ENCODE peak calls at places on chromosomes 3 and 15, in four cellular contexts. P is K562, Y is breast epithelium, H is sigmoid colon. G is an unnamed sample.

GRCh38 chr3:142987080-142987700 is 14.2 kb upstream of the U2SURP start:
- DNase-seq in P (peak; percentile 59), Y (no peak), H (no peak), G (no peak)

GRCh38 chr15:59138243-59138642 is 33.3 kb downstream of the CCNB2 start:
- DNase-seq in P (peak; percentile 92), Y (no peak), H (no peak), G (no peak)

GRCh38 chr15:31483053-31483923 is 156.7 kb downstream of the KLF13 start:
- DNase-seq in P (no peak), Y (no peak), H (no peak), G (peak; percentile 71)

GRCh38 chr15:64356443-64357040 is 569 bp upstream of the CSNK1G1 start:
- DNase-seq in P (no peak), Y (no peak), H (no peak), G (no peak)

GRCh38 chr3:15858547-15859506 is 61.0 kb upstream of the ANKRD28 start:
- DNase-seq in P (peak; percentile 84), Y (peak; percentile 29), H (no peak), G (no peak)

GRCh38 chr15:35958021-35958420 is 412.1 kb upstream of the DPH6 start:
- DNase-seq in P (no peak), Y (no peak), H (no peak), G (no peak)

GRCh38 chr3:77298405-77298804 is 258.5 kb downstream of the ROBO2 start:
- DNase-seq in P (no peak), Y (no peak), H (no peak), G (no peak)

GRCh38 chr3:153768559-153769469 is 352.4 kb upstream of the ARHGEF26 start:
- DNase-seq in P (peak; percentile 55), Y (peak; percentile 25), H (peak; percentile 60), G (no peak)

GRCh38 chr3:123881771-123882170 is 2.4 kb downstream of the MYLK start:
- DNase-seq in P (no peak), Y (no peak), H (no peak), G (no peak)

GRCh38 chr3:149216195-149216869 is 5.3 kb downstream of the CP start:
- DNase-seq in P (peak; percentile 21), Y (no peak), H (no peak), G (no peak)

GRCh38 chr3:177229791-177230190 is 32.5 kb upstream of the TBL1XR1 start:
- DNase-seq in P (no peak), Y (no peak), H (no peak), G (no peak)

GRCh38 chr3:134597390-134597975 is 53.3 kb downstream of the KY start:
- DNase-seq in P (no peak), Y (no peak), H (no peak), G (no peak)

GRCh38 chr3:177196473-177197040 is 725 bp downstream of the TBL1XR1 start:
- DNase-seq in P (peak; percentile 59), Y (no peak), H (peak; percentile 71), G (peak; percentile 74)

GRCh38 chr3:178483704-178484103 is 52.5 kb upstream of the KCNMB2 start:
- DNase-seq in P (no peak), Y (no peak), H (no peak), G (no peak)

GRCh38 chr15:29920515-29920914 is 98.2 kb upstream of the TJP1 start:
- DNase-seq in P (no peak), Y (no peak), H (no peak), G (no peak)

GRCh38 chr15:66951976-66952375 is 113.4 kb upstream of the SMAD3 start:
- DNase-seq in P (no peak), Y (no peak), H (no peak), G (no peak)

GRCh38 chr15:26433818-26434217 is 339.0 kb downstream of the GABRB3 start:
- DNase-seq in P (no peak), Y (no peak), H (no peak), G (no peak)

GRCh38 chr3:134651347-134652041 is 672 bp upstream of the KY start:
- DNase-seq in P (no peak), Y (peak; percentile 38), H (peak; percentile 84), G (no peak)

GRCh38 chr3:119901148-119901547 is 119.2 kb downstream of the NR1I2 start:
- DNase-seq in P (no peak), Y (no peak), H (no peak), G (no peak)

GRCh38 chr3:51642462-51642861 is 28.6 kb upstream of the TEX264 start:
- DNase-seq in P (peak; percentile 7), Y (no peak), H (no peak), G (no peak)

GRCh38 chr3:152382312-152383135 is 113.8 kb downstream of the MBNL1 start:
- DNase-seq in P (no peak), Y (no peak), H (no peak), G (no peak)

GRCh38 chr15:63587527-63587926 is 9.7 kb upstream of the FBXL22 start:
- DNase-seq in P (no peak), Y (no peak), H (no peak), G (no peak)

GRCh38 chr3:40258555-40258954 is 51.0 kb upstream of the EIF1B start:
- DNase-seq in P (no peak), Y (no peak), H (no peak), G (no peak)

DNA sequence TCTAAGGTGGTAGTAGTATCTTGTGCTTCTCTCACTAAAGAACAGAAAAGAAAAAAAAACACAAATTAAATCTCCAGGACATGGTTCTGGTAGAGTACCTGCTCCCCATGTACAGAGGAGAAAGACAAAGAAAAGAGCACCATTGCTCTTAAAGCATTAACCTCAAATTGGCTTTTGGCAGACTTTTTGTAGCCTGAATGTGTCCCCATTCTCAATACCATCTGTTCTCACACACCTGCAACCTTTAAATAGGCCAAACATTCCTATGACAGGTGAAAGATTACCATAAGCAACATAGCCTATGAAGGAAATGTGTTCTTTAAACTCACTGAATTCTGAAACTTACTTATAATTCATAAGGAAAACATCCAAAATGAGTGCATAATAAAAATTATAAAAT is 68.0 kb downstream of the TIPARP start:
- DNase-seq in P (no peak), Y (no peak), H (no peak), G (no peak)
- TF ChIP-seq POLR2A in P (no peak), Y (no peak), H (no peak), G (no peak)

GRCh38 chr3:101858464-101858863 is 9.2 kb downstream of the NFKBIZ start:
- DNase-seq in P (no peak), Y (no peak), H (no peak), G (no peak)
- TF ChIP-seq POLR2AphosphoS5 in P (no peak), Y (no peak), H (no peak), G (no peak)

GRCh38 chr3:112350181-112350825 is 17.3 kb downstream of the CD200 start:
- DNase-seq in P (no peak), Y (no peak), H (no peak), G (no peak)
- H3K4me1 ChIP-seq in P (no peaks in the 10 kb centered on the region), Y (no peaks in the 10 kb centered on the region), H (no peaks in the 10 kb centered on the region), G (no peaks in the 10 kb centered on the region)

GRCh38 chr3:76034652-76035051 is 249.3 kb upstream of the ZNF717 start:
- DNase-seq in P (no peak), Y (no peak), H (no peak), G (no peak)
- TF ChIP-seq POLR2A in P (no peak), Y (no peak), H (no peak), G (no peak)

GRCh38 chr3:63970596-63971468 is 52.5 kb downstream of the PSMD6 start:
- DNase-seq in P (no peak), Y (no peak), H (no peak), G (no peak)
- TF ChIP-seq POLR2AphosphoS5 in P (no peak), Y (no peak), H (no peak), G (no peak)

GRCh38 chr3:11565072-11565471 is 78.6 kb downstream of the VGLL4 start:
- DNase-seq in P (no peak), Y (no peak), H (no peak), G (no peak)
- H3K4me1 ChIP-seq in P (peaks cover 14% of the 10 kb centered on the region), Y (peaks cover 14% of the 10 kb centered on the region), H (peaks cover 2% of the 10 kb centered on the region), G (peaks cover 75% of the 10 kb centered on the region)

GRCh38 chr3:132659000-132659369 is 624 bp downstream of the ACAD11 start:
- DNase-seq in P (no peak), Y (no peak), H (no peak), G (no peak)

GRCh38 chr3:132657869-132658747 is 1.5 kb downstream of the ACAD11 start:
- DNase-seq in P (no peak), Y (no peak), H (no peak), G (no peak)

GRCh38 chr3:132660056-132660744 is at the start of gene UBA5:
- DNase-seq in P (peak; percentile 75), Y (peak; percentile 46), H (peak; percentile 82), G (peak; percentile 76)

GRCh38 chr3:132660745-132661067 is 577 bp downstream of the UBA5 start:
- DNase-seq in P (no peak), Y (no peak), H (no peak), G (no peak)

GRCh38 chr3:132659370-132660055 is at the start of gene ACAD11:
- DNase-seq in P (peak; percentile 63), Y (peak; percentile 39), H (peak; percentile 89), G (peak; percentile 87)
- TF ChIP-seq POLR2A in P (no peak), Y (no peak), H (no peak), G (no peak)

GRCh38 chr3:129663045-129663446 is 56.6 kb upstream of the PLXND1 start:
- DNase-seq in P (no peak), Y (peak; percentile 86), H (no peak), G (no peak)
- TF ChIP-seq POLR2AphosphoS5 in P (no peak), Y (peak; percentile 13), H (no peak), G (no peak)

G was measured in suprapubic skin.